ENCODE peak calls at places on chromosomes 1 and 21, in ten cellular contexts. One of them, this sample, is unnamed.

GRCh38 chr1:172287207-172287606 is 133.3 kb upstream of the C1orf105 start:
- DNase-seq in MM.1S: no peak
- DNase-seq in effector memory CD4-positive, alpha-beta T cell: no peak
- DNase-seq in cardiac muscle cell: peak; percentile 83
- DNase-seq in aorta: peak; percentile 81
- DNase-seq in mesenchymal stem cell: peak; percentile 79
- DNase-seq in gastrocnemius medialis: peak; percentile 68
- DNase-seq in ovary: peak; percentile 78
- DNase-seq in CD8-positive, alpha-beta T cell: no peak
- DNase-seq in iPS DF 6.9: no peak
- DNase-seq in this sample: no peak

GRCh38 chr1:8351693-8352470 is 34.0 kb downstream of the SLC45A1 start:
- DNase-seq in MM.1S: no peak
- DNase-seq in effector memory CD4-positive, alpha-beta T cell: no peak
- DNase-seq in cardiac muscle cell: no peak
- DNase-seq in aorta: peak; percentile 76
- DNase-seq in mesenchymal stem cell: no peak
- DNase-seq in gastrocnemius medialis: peak; percentile 40
- DNase-seq in ovary: no peak
- DNase-seq in CD8-positive, alpha-beta T cell: no peak
- DNase-seq in iPS DF 6.9: no peak
- DNase-seq in this sample: no peak

GRCh38 chr1:24110642-24111263 is 1.2 kb downstream of the MYOM3 start:
- DNase-seq in MM.1S: no peak
- DNase-seq in effector memory CD4-positive, alpha-beta T cell: no peak
- DNase-seq in cardiac muscle cell: no peak
- DNase-seq in aorta: peak; percentile 79
- DNase-seq in mesenchymal stem cell: no peak
- DNase-seq in gastrocnemius medialis: peak; percentile 94
- DNase-seq in ovary: no peak
- DNase-seq in CD8-positive, alpha-beta T cell: no peak
- DNase-seq in iPS DF 6.9: no peak
- DNase-seq in this sample: no peak

GRCh38 chr1:93815738-93816110 is 63.3 kb downstream of the DNTTIP2 start:
- DNase-seq in MM.1S: no peak
- DNase-seq in effector memory CD4-positive, alpha-beta T cell: no peak
- DNase-seq in cardiac muscle cell: no peak
- DNase-seq in aorta: no peak
- DNase-seq in mesenchymal stem cell: peak; percentile 23
- DNase-seq in gastrocnemius medialis: no peak
- DNase-seq in ovary: no peak
- DNase-seq in CD8-positive, alpha-beta T cell: no peak
- DNase-seq in iPS DF 6.9: no peak
- DNase-seq in this sample: no peak

GRCh38 chr1:204225841-204226745 is 12.3 kb upstream of the GOLT1A start:
- DNase-seq in MM.1S: no peak
- DNase-seq in effector memory CD4-positive, alpha-beta T cell: no peak
- DNase-seq in cardiac muscle cell: no peak
- DNase-seq in aorta: no peak
- DNase-seq in mesenchymal stem cell: no peak
- DNase-seq in gastrocnemius medialis: no peak
- DNase-seq in ovary: no peak
- DNase-seq in CD8-positive, alpha-beta T cell: no peak
- DNase-seq in iPS DF 6.9: no peak
- DNase-seq in this sample: no peak

GRCh38 chr1:38785285-38786039 is 74.1 kb downstream of the RRAGC start:
- DNase-seq in MM.1S: no peak
- DNase-seq in effector memory CD4-positive, alpha-beta T cell: no peak
- DNase-seq in cardiac muscle cell: no peak
- DNase-seq in aorta: no peak
- DNase-seq in mesenchymal stem cell: peak; percentile 51
- DNase-seq in gastrocnemius medialis: no peak
- DNase-seq in ovary: no peak
- DNase-seq in CD8-positive, alpha-beta T cell: no peak
- DNase-seq in iPS DF 6.9: no peak
- DNase-seq in this sample: no peak

GRCh38 chr1:210446479-210446878 is 117.8 kb downstream of the HHAT start:
- DNase-seq in MM.1S: no peak
- DNase-seq in effector memory CD4-positive, alpha-beta T cell: peak; percentile 40
- DNase-seq in cardiac muscle cell: no peak
- DNase-seq in aorta: no peak
- DNase-seq in mesenchymal stem cell: peak; percentile 33
- DNase-seq in gastrocnemius medialis: no peak
- DNase-seq in ovary: no peak
- DNase-seq in CD8-positive, alpha-beta T cell: peak; percentile 61
- DNase-seq in iPS DF 6.9: no peak
- DNase-seq in this sample: peak; percentile 40

GRCh38 chr1:229456016-229456415 is 22.1 kb upstream of the ACTA1 start:
- DNase-seq in MM.1S: no peak
- DNase-seq in effector memory CD4-positive, alpha-beta T cell: no peak
- DNase-seq in cardiac muscle cell: peak; percentile 20
- DNase-seq in aorta: no peak
- DNase-seq in mesenchymal stem cell: no peak
- DNase-seq in gastrocnemius medialis: no peak
- DNase-seq in ovary: no peak
- DNase-seq in CD8-positive, alpha-beta T cell: no peak
- DNase-seq in iPS DF 6.9: no peak
- DNase-seq in this sample: no peak

GRCh38 chr1:162093095-162093494 is 23.6 kb downstream of the NOS1AP start:
- DNase-seq in MM.1S: no peak
- DNase-seq in effector memory CD4-positive, alpha-beta T cell: no peak
- DNase-seq in cardiac muscle cell: no peak
- DNase-seq in aorta: no peak
- DNase-seq in mesenchymal stem cell: no peak
- DNase-seq in gastrocnemius medialis: no peak
- DNase-seq in ovary: no peak
- DNase-seq in CD8-positive, alpha-beta T cell: no peak
- DNase-seq in iPS DF 6.9: no peak
- DNase-seq in this sample: no peak

GRCh38 chr1:18385239-18385790 is 95.4 kb upstream of the KLHDC7A start:
- DNase-seq in MM.1S: no peak
- DNase-seq in effector memory CD4-positive, alpha-beta T cell: no peak
- DNase-seq in cardiac muscle cell: peak; percentile 58
- DNase-seq in aorta: no peak
- DNase-seq in mesenchymal stem cell: no peak
- DNase-seq in gastrocnemius medialis: no peak
- DNase-seq in ovary: peak; percentile 65
- DNase-seq in CD8-positive, alpha-beta T cell: no peak
- DNase-seq in iPS DF 6.9: no peak
- DNase-seq in this sample: no peak

GRCh38 chr1:57616906-57617305 is 193.0 kb upstream of the DAB1 start:
- DNase-seq in MM.1S: no peak
- DNase-seq in effector memory CD4-positive, alpha-beta T cell: no peak
- DNase-seq in cardiac muscle cell: no peak
- DNase-seq in aorta: no peak
- DNase-seq in mesenchymal stem cell: no peak
- DNase-seq in gastrocnemius medialis: peak; percentile 78
- DNase-seq in ovary: no peak
- DNase-seq in CD8-positive, alpha-beta T cell: no peak
- DNase-seq in iPS DF 6.9: no peak
- DNase-seq in this sample: no peak

DNA sequence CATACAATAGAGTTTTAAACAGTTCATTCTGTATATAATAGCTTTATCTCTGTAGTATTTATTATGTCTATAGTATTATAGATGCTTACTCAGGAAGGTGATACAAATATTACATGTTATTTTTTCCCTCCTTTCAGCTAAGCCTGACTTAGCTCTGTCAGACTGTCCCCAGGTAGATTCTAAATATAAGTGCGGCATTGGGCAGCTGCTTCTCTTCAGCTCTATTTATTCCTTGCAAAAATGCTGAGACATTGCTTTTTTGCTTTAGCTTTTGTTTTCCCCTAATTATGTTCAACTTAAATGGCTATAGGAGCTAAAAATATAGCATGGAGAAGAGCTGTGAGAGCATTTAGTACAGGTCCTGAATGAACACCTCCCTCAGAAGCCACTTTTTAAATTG is 203.2 kb upstream of the BEND5 start:
- DNase-seq in MM.1S: peak; percentile 90
- DNase-seq in effector memory CD4-positive, alpha-beta T cell: no peak
- DNase-seq in cardiac muscle cell: no peak
- DNase-seq in aorta: no peak
- DNase-seq in mesenchymal stem cell: no peak
- DNase-seq in gastrocnemius medialis: no peak
- DNase-seq in ovary: no peak
- DNase-seq in CD8-positive, alpha-beta T cell: no peak
- DNase-seq in iPS DF 6.9: no peak
- DNase-seq in this sample: no peak
- H3K9me3 ChIP-seq in MM.1S: no peaks in the 10 kb centered on the region
- H3K9me3 ChIP-seq in effector memory CD4-positive, alpha-beta T cell: no peaks in the 10 kb centered on the region
- H3K9me3 ChIP-seq in cardiac muscle cell: no peaks in the 10 kb centered on the region
- H3K9me3 ChIP-seq in aorta: no peaks in the 10 kb centered on the region
- H3K9me3 ChIP-seq in mesenchymal stem cell: no peaks in the 10 kb centered on the region
- H3K9me3 ChIP-seq in gastrocnemius medialis: no peaks in the 10 kb centered on the region
- H3K9me3 ChIP-seq in ovary: no peaks in the 10 kb centered on the region
- H3K9me3 ChIP-seq in CD8-positive, alpha-beta T cell: no peaks in the 10 kb centered on the region
- H3K9me3 ChIP-seq in iPS DF 6.9: peaks cover 1% of the 10 kb centered on the region
- H3K9me3 ChIP-seq in this sample: no peaks in the 10 kb centered on the region

GRCh38 chr1:2885001-2885400 is 83.5 kb upstream of the TTC34 start:
- DNase-seq in MM.1S: no peak
- DNase-seq in effector memory CD4-positive, alpha-beta T cell: no peak
- DNase-seq in cardiac muscle cell: no peak
- DNase-seq in aorta: no peak
- DNase-seq in mesenchymal stem cell: no peak
- DNase-seq in gastrocnemius medialis: no peak
- DNase-seq in ovary: no peak
- DNase-seq in CD8-positive, alpha-beta T cell: no peak
- DNase-seq in iPS DF 6.9: no peak
- DNase-seq in this sample: no peak

GRCh38 chr1:2886631-2887030 is 85.1 kb upstream of the TTC34 start:
- DNase-seq in MM.1S: no peak
- DNase-seq in effector memory CD4-positive, alpha-beta T cell: no peak
- DNase-seq in cardiac muscle cell: no peak
- DNase-seq in aorta: no peak
- DNase-seq in mesenchymal stem cell: no peak
- DNase-seq in gastrocnemius medialis: no peak
- DNase-seq in ovary: no peak
- DNase-seq in CD8-positive, alpha-beta T cell: no peak
- DNase-seq in iPS DF 6.9: no peak
- DNase-seq in this sample: no peak

GRCh38 chr1:2890221-2890850 is 88.8 kb upstream of the TTC34 start:
- DNase-seq in MM.1S: no peak
- DNase-seq in effector memory CD4-positive, alpha-beta T cell: no peak
- DNase-seq in cardiac muscle cell: no peak
- DNase-seq in aorta: no peak
- DNase-seq in mesenchymal stem cell: no peak
- DNase-seq in gastrocnemius medialis: no peak
- DNase-seq in ovary: no peak
- DNase-seq in CD8-positive, alpha-beta T cell: no peak
- DNase-seq in iPS DF 6.9: no peak
- DNase-seq in this sample: no peak

GRCh38 chr1:2882968-2883696 is 81.6 kb upstream of the TTC34 start:
- DNase-seq in MM.1S: no peak
- DNase-seq in effector memory CD4-positive, alpha-beta T cell: no peak
- DNase-seq in cardiac muscle cell: no peak
- DNase-seq in aorta: no peak
- DNase-seq in mesenchymal stem cell: no peak
- DNase-seq in gastrocnemius medialis: no peak
- DNase-seq in ovary: no peak
- DNase-seq in CD8-positive, alpha-beta T cell: no peak
- DNase-seq in iPS DF 6.9: no peak
- DNase-seq in this sample: no peak

DNA sequence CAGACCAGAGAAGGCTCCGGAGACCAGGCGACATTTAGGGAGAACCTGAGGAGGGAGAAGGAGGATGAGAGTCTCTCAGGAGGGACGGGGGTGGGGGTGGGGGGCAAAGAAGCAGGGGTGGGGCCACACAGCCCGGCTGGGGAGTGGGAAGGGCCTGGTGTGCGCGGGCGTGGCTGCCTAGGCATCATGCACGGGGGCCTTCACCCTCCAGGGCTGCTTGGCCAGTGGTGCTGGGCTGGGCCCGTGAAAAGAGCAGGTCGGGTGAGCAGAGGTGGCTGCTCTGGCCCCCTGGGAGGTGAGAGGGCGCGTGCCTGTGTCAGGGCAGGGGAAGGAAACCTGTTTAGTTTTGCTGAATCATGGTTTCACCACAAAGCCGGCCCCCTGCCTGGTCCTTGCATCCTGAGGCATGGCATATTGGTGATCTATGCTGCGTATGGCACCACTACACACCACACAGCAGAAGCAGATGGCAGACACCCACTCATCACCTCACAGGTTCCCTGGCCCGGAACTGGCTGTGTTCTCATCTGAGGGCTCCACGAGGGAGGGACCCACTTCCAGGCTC is 86.9 kb upstream of the TTC34 start:
- DNase-seq in MM.1S: no peak
- DNase-seq in effector memory CD4-positive, alpha-beta T cell: no peak
- DNase-seq in cardiac muscle cell: no peak
- DNase-seq in aorta: no peak
- DNase-seq in mesenchymal stem cell: no peak
- DNase-seq in gastrocnemius medialis: no peak
- DNase-seq in ovary: no peak
- DNase-seq in CD8-positive, alpha-beta T cell: no peak
- DNase-seq in iPS DF 6.9: no peak
- DNase-seq in this sample: no peak
- H3K9me3 ChIP-seq in MM.1S: no peaks in the 10 kb centered on the region
- H3K9me3 ChIP-seq in effector memory CD4-positive, alpha-beta T cell: no peaks in the 10 kb centered on the region
- H3K9me3 ChIP-seq in cardiac muscle cell: no peaks in the 10 kb centered on the region
- H3K9me3 ChIP-seq in aorta: no peaks in the 10 kb centered on the region
- H3K9me3 ChIP-seq in mesenchymal stem cell: no peaks in the 10 kb centered on the region
- H3K9me3 ChIP-seq in gastrocnemius medialis: no peaks in the 10 kb centered on the region
- H3K9me3 ChIP-seq in ovary: no peaks in the 10 kb centered on the region
- H3K9me3 ChIP-seq in CD8-positive, alpha-beta T cell: no peaks in the 10 kb centered on the region
- H3K9me3 ChIP-seq in iPS DF 6.9: peaks cover 44% of the 10 kb centered on the region
- H3K9me3 ChIP-seq in this sample: no peaks in the 10 kb centered on the region

DNA sequence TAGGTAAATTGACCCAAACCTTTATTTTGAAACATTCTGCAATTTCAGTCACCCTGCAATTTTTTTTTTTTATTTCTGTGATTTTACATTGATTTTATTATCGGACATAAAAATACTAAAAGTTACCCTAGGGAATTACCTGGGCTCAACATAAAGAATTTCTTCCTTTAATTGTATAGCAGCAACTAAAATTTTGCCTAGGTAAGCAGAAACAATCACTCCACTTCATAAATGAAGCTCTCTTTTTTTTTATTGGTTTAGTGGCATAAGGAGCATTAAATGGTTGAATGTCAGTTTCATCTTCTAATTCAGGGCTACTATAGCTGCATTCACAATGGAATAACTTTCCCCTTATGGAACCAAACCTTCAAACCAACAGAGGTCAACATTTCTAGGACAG is 15.3 kb upstream of the OR2M4 start:
- DNase-seq in MM.1S: no peak
- DNase-seq in effector memory CD4-positive, alpha-beta T cell: no peak
- DNase-seq in cardiac muscle cell: no peak
- DNase-seq in aorta: no peak
- DNase-seq in mesenchymal stem cell: no peak
- DNase-seq in gastrocnemius medialis: no peak
- DNase-seq in ovary: no peak
- DNase-seq in CD8-positive, alpha-beta T cell: no peak
- DNase-seq in iPS DF 6.9: no peak
- DNase-seq in this sample: no peak
- H3K9me3 ChIP-seq in MM.1S: no peaks in the 10 kb centered on the region
- H3K9me3 ChIP-seq in effector memory CD4-positive, alpha-beta T cell: no peaks in the 10 kb centered on the region
- H3K9me3 ChIP-seq in cardiac muscle cell: no peaks in the 10 kb centered on the region
- H3K9me3 ChIP-seq in aorta: peaks cover 2% of the 10 kb centered on the region
- H3K9me3 ChIP-seq in mesenchymal stem cell: peaks cover 36% of the 10 kb centered on the region
- H3K9me3 ChIP-seq in gastrocnemius medialis: no peaks in the 10 kb centered on the region
- H3K9me3 ChIP-seq in ovary: no peaks in the 10 kb centered on the region
- H3K9me3 ChIP-seq in CD8-positive, alpha-beta T cell: no peaks in the 10 kb centered on the region
- H3K9me3 ChIP-seq in iPS DF 6.9: peaks cover 1% of the 10 kb centered on the region
- H3K9me3 ChIP-seq in this sample: no peaks in the 10 kb centered on the region

GRCh38 chr21:44648557-44649311 is 2.5 kb downstream of the KRTAP10-11 start:
- DNase-seq in MM.1S: no peak
- DNase-seq in effector memory CD4-positive, alpha-beta T cell: no peak
- DNase-seq in cardiac muscle cell: no peak
- DNase-seq in aorta: peak; percentile 68
- DNase-seq in mesenchymal stem cell: no peak
- DNase-seq in gastrocnemius medialis: no peak
- DNase-seq in ovary: no peak
- DNase-seq in CD8-positive, alpha-beta T cell: no peak
- DNase-seq in iPS DF 6.9: no peak
- DNase-seq in this sample: no peak
- H3K9me3 ChIP-seq in MM.1S: no peaks in the 10 kb centered on the region
- H3K9me3 ChIP-seq in effector memory CD4-positive, alpha-beta T cell: no peaks in the 10 kb centered on the region
- H3K9me3 ChIP-seq in cardiac muscle cell: no peaks in the 10 kb centered on the region
- H3K9me3 ChIP-seq in aorta: peaks cover 2% of the 10 kb centered on the region
- H3K9me3 ChIP-seq in mesenchymal stem cell: peaks cover 15% of the 10 kb centered on the region
- H3K9me3 ChIP-seq in gastrocnemius medialis: no peaks in the 10 kb centered on the region
- H3K9me3 ChIP-seq in ovary: no peaks in the 10 kb centered on the region
- H3K9me3 ChIP-seq in CD8-positive, alpha-beta T cell: no peaks in the 10 kb centered on the region
- H3K9me3 ChIP-seq in iPS DF 6.9: no peaks in the 10 kb centered on the region
- H3K9me3 ChIP-seq in this sample: peaks cover 10% of the 10 kb centered on the region

This sample was measured in T-helper 17 cell.